ENCODE peak calls at places on chromosomes 6 and 20, in ten cellular contexts. One of them, this sample, is unnamed.

GRCh38 chr6:21240709-21241108 is 352.8 kb upstream of the SOX4 start:
- DNase-seq in stimulated activated CD4-positive, alpha-beta T cell treated with anti-CD3 and anti-CD28 coated beads, Interleukin-15, amount 100 ng/mL, for 1 hour: no peak
- DNase-seq in IMR-90: peak; percentile 15
- DNase-seq in NCI-H345: no peak
- DNase-seq in NCI-H146: no peak
- DNase-seq in endothelial cell: no peak
- DNase-seq in cardiac fibroblast: peak; percentile 75
- DNase-seq in OCI-LY7: no peak
- DNase-seq in activated CD8-positive, alpha-beta T cell treated with anti-CD3 and anti-CD28 coated beads, Interleukin-2, amount 10 ng/mL, durations not matched to agents 7 days and 5 days: no peak
- DNase-seq in astrocyte: no peak
- DNase-seq in this sample: no peak

GRCh38 chr20:11810316-11811130 is 107.2 kb upstream of the BTBD3 start:
- DNase-seq in stimulated activated CD4-positive, alpha-beta T cell treated with anti-CD3 and anti-CD28 coated beads, Interleukin-15, amount 100 ng/mL, for 1 hour: no peak
- DNase-seq in IMR-90: peak; percentile 91
- DNase-seq in NCI-H345: peak; percentile 79
- DNase-seq in NCI-H146: peak; percentile 74
- DNase-seq in endothelial cell: no peak
- DNase-seq in cardiac fibroblast: no peak
- DNase-seq in OCI-LY7: no peak
- DNase-seq in activated CD8-positive, alpha-beta T cell treated with anti-CD3 and anti-CD28 coated beads, Interleukin-2, amount 10 ng/mL, durations not matched to agents 7 days and 5 days: no peak
- DNase-seq in astrocyte: peak; percentile 86
- DNase-seq in this sample: no peak

GRCh38 chr6:52415917-52416628 is 4.1 kb upstream of the EFHC1 start:
- DNase-seq in stimulated activated CD4-positive, alpha-beta T cell treated with anti-CD3 and anti-CD28 coated beads, Interleukin-15, amount 100 ng/mL, for 1 hour: no peak
- DNase-seq in IMR-90: peak; percentile 60
- DNase-seq in NCI-H345: no peak
- DNase-seq in NCI-H146: no peak
- DNase-seq in endothelial cell: no peak
- DNase-seq in cardiac fibroblast: peak; percentile 28
- DNase-seq in OCI-LY7: no peak
- DNase-seq in activated CD8-positive, alpha-beta T cell treated with anti-CD3 and anti-CD28 coated beads, Interleukin-2, amount 10 ng/mL, durations not matched to agents 7 days and 5 days: no peak
- DNase-seq in astrocyte: peak; percentile 20
- DNase-seq in this sample: no peak

GRCh38 chr20:8218861-8219260 is 86.8 kb downstream of the PLCB1 start:
- DNase-seq in stimulated activated CD4-positive, alpha-beta T cell treated with anti-CD3 and anti-CD28 coated beads, Interleukin-15, amount 100 ng/mL, for 1 hour: no peak
- DNase-seq in IMR-90: peak; percentile 87
- DNase-seq in NCI-H345: no peak
- DNase-seq in NCI-H146: no peak
- DNase-seq in endothelial cell: no peak
- DNase-seq in cardiac fibroblast: no peak
- DNase-seq in OCI-LY7: no peak
- DNase-seq in activated CD8-positive, alpha-beta T cell treated with anti-CD3 and anti-CD28 coated beads, Interleukin-2, amount 10 ng/mL, durations not matched to agents 7 days and 5 days: no peak
- DNase-seq in astrocyte: peak; percentile 93
- DNase-seq in this sample: no peak

GRCh38 chr20:57716202-57716601 is 6.4 kb upstream of the PMEPA1 start:
- DNase-seq in stimulated activated CD4-positive, alpha-beta T cell treated with anti-CD3 and anti-CD28 coated beads, Interleukin-15, amount 100 ng/mL, for 1 hour: no peak
- DNase-seq in IMR-90: peak; percentile 81
- DNase-seq in NCI-H345: no peak
- DNase-seq in NCI-H146: no peak
- DNase-seq in endothelial cell: no peak
- DNase-seq in cardiac fibroblast: peak; percentile 10
- DNase-seq in OCI-LY7: no peak
- DNase-seq in activated CD8-positive, alpha-beta T cell treated with anti-CD3 and anti-CD28 coated beads, Interleukin-2, amount 10 ng/mL, durations not matched to agents 7 days and 5 days: no peak
- DNase-seq in astrocyte: peak; percentile 87
- DNase-seq in this sample: no peak

GRCh38 chr6:138129190-138129589 is 22.0 kb upstream of the PERP start:
- DNase-seq in stimulated activated CD4-positive, alpha-beta T cell treated with anti-CD3 and anti-CD28 coated beads, Interleukin-15, amount 100 ng/mL, for 1 hour: no peak
- DNase-seq in IMR-90: no peak
- DNase-seq in NCI-H345: no peak
- DNase-seq in NCI-H146: peak; percentile 15
- DNase-seq in endothelial cell: no peak
- DNase-seq in cardiac fibroblast: no peak
- DNase-seq in OCI-LY7: no peak
- DNase-seq in activated CD8-positive, alpha-beta T cell treated with anti-CD3 and anti-CD28 coated beads, Interleukin-2, amount 10 ng/mL, durations not matched to agents 7 days and 5 days: no peak
- DNase-seq in astrocyte: no peak
- DNase-seq in this sample: no peak

GRCh38 chr6:37357288-37357687 is 3.5 kb downstream of the RNF8 start:
- DNase-seq in stimulated activated CD4-positive, alpha-beta T cell treated with anti-CD3 and anti-CD28 coated beads, Interleukin-15, amount 100 ng/mL, for 1 hour: no peak
- DNase-seq in IMR-90: peak; percentile 14
- DNase-seq in NCI-H345: no peak
- DNase-seq in NCI-H146: no peak
- DNase-seq in endothelial cell: no peak
- DNase-seq in cardiac fibroblast: no peak
- DNase-seq in OCI-LY7: no peak
- DNase-seq in activated CD8-positive, alpha-beta T cell treated with anti-CD3 and anti-CD28 coated beads, Interleukin-2, amount 10 ng/mL, durations not matched to agents 7 days and 5 days: no peak
- DNase-seq in astrocyte: no peak
- DNase-seq in this sample: no peak

GRCh38 chr20:11581271-11581670 is 336.4 kb upstream of the BTBD3 start:
- DNase-seq in stimulated activated CD4-positive, alpha-beta T cell treated with anti-CD3 and anti-CD28 coated beads, Interleukin-15, amount 100 ng/mL, for 1 hour: no peak
- DNase-seq in IMR-90: no peak
- DNase-seq in NCI-H345: no peak
- DNase-seq in NCI-H146: no peak
- DNase-seq in endothelial cell: no peak
- DNase-seq in cardiac fibroblast: peak; percentile 1
- DNase-seq in OCI-LY7: no peak
- DNase-seq in activated CD8-positive, alpha-beta T cell treated with anti-CD3 and anti-CD28 coated beads, Interleukin-2, amount 10 ng/mL, durations not matched to agents 7 days and 5 days: no peak
- DNase-seq in astrocyte: no peak
- DNase-seq in this sample: peak; percentile 10

GRCh38 chr20:45911486-45912343 is at the start of gene PLTP:
- DNase-seq in stimulated activated CD4-positive, alpha-beta T cell treated with anti-CD3 and anti-CD28 coated beads, Interleukin-15, amount 100 ng/mL, for 1 hour: no peak
- DNase-seq in IMR-90: peak; percentile 57
- DNase-seq in NCI-H345: peak; percentile 48
- DNase-seq in NCI-H146: peak; percentile 52
- DNase-seq in endothelial cell: peak; percentile 65
- DNase-seq in cardiac fibroblast: peak; percentile 88
- DNase-seq in OCI-LY7: no peak
- DNase-seq in activated CD8-positive, alpha-beta T cell treated with anti-CD3 and anti-CD28 coated beads, Interleukin-2, amount 10 ng/mL, durations not matched to agents 7 days and 5 days: peak; percentile 58
- DNase-seq in astrocyte: peak; percentile 65
- DNase-seq in this sample: peak; percentile 63

GRCh38 chr6:13538084-13538483 is 36.3 kb upstream of the SIRT5 start:
- DNase-seq in stimulated activated CD4-positive, alpha-beta T cell treated with anti-CD3 and anti-CD28 coated beads, Interleukin-15, amount 100 ng/mL, for 1 hour: no peak
- DNase-seq in IMR-90: peak; percentile 61
- DNase-seq in NCI-H345: no peak
- DNase-seq in NCI-H146: peak; percentile 6
- DNase-seq in endothelial cell: no peak
- DNase-seq in cardiac fibroblast: peak; percentile 84
- DNase-seq in OCI-LY7: peak; percentile 69
- DNase-seq in activated CD8-positive, alpha-beta T cell treated with anti-CD3 and anti-CD28 coated beads, Interleukin-2, amount 10 ng/mL, durations not matched to agents 7 days and 5 days: no peak
- DNase-seq in astrocyte: peak; percentile 39
- DNase-seq in this sample: no peak

GRCh38 chr6:37308084-37308817 is 45.5 kb upstream of the RNF8 start:
- DNase-seq in stimulated activated CD4-positive, alpha-beta T cell treated with anti-CD3 and anti-CD28 coated beads, Interleukin-15, amount 100 ng/mL, for 1 hour: no peak
- DNase-seq in IMR-90: peak; percentile 76
- DNase-seq in NCI-H345: peak; percentile 78
- DNase-seq in NCI-H146: peak; percentile 29
- DNase-seq in endothelial cell: no peak
- DNase-seq in cardiac fibroblast: peak; percentile 34
- DNase-seq in OCI-LY7: no peak
- DNase-seq in activated CD8-positive, alpha-beta T cell treated with anti-CD3 and anti-CD28 coated beads, Interleukin-2, amount 10 ng/mL, durations not matched to agents 7 days and 5 days: no peak
- DNase-seq in astrocyte: peak; percentile 73
- DNase-seq in this sample: no peak

GRCh38 chr6:112269165-112269564 is 14.8 kb upstream of the LAMA4 start:
- DNase-seq in stimulated activated CD4-positive, alpha-beta T cell treated with anti-CD3 and anti-CD28 coated beads, Interleukin-15, amount 100 ng/mL, for 1 hour: no peak
- DNase-seq in IMR-90: peak; percentile 31
- DNase-seq in NCI-H345: no peak
- DNase-seq in NCI-H146: peak; percentile 20
- DNase-seq in endothelial cell: peak; percentile 7
- DNase-seq in cardiac fibroblast: peak; percentile 76
- DNase-seq in OCI-LY7: no peak
- DNase-seq in activated CD8-positive, alpha-beta T cell treated with anti-CD3 and anti-CD28 coated beads, Interleukin-2, amount 10 ng/mL, durations not matched to agents 7 days and 5 days: no peak
- DNase-seq in astrocyte: no peak
- DNase-seq in this sample: no peak

GRCh38 chr6:156425374-156425773 is 351.8 kb upstream of the ARID1B start:
- DNase-seq in stimulated activated CD4-positive, alpha-beta T cell treated with anti-CD3 and anti-CD28 coated beads, Interleukin-15, amount 100 ng/mL, for 1 hour: no peak
- DNase-seq in IMR-90: peak; percentile 90
- DNase-seq in NCI-H345: no peak
- DNase-seq in NCI-H146: no peak
- DNase-seq in endothelial cell: no peak
- DNase-seq in cardiac fibroblast: peak; percentile 38
- DNase-seq in OCI-LY7: no peak
- DNase-seq in activated CD8-positive, alpha-beta T cell treated with anti-CD3 and anti-CD28 coated beads, Interleukin-2, amount 10 ng/mL, durations not matched to agents 7 days and 5 days: no peak
- DNase-seq in astrocyte: peak; percentile 93
- DNase-seq in this sample: no peak

GRCh38 chr6:76831299-76831698 is 632.0 kb downstream of the HTR1B start:
- DNase-seq in stimulated activated CD4-positive, alpha-beta T cell treated with anti-CD3 and anti-CD28 coated beads, Interleukin-15, amount 100 ng/mL, for 1 hour: no peak
- DNase-seq in IMR-90: no peak
- DNase-seq in NCI-H345: no peak
- DNase-seq in NCI-H146: peak; percentile 75
- DNase-seq in endothelial cell: no peak
- DNase-seq in cardiac fibroblast: no peak
- DNase-seq in OCI-LY7: no peak
- DNase-seq in activated CD8-positive, alpha-beta T cell treated with anti-CD3 and anti-CD28 coated beads, Interleukin-2, amount 10 ng/mL, durations not matched to agents 7 days and 5 days: no peak
- DNase-seq in astrocyte: no peak
- DNase-seq in this sample: no peak

GRCh38 chr6:25311251-25311910 is 32.2 kb downstream of the CARMIL1 start:
- DNase-seq in stimulated activated CD4-positive, alpha-beta T cell treated with anti-CD3 and anti-CD28 coated beads, Interleukin-15, amount 100 ng/mL, for 1 hour: no peak
- DNase-seq in IMR-90: peak; percentile 62
- DNase-seq in NCI-H345: no peak
- DNase-seq in NCI-H146: peak; percentile 48
- DNase-seq in endothelial cell: no peak
- DNase-seq in cardiac fibroblast: peak; percentile 58
- DNase-seq in OCI-LY7: no peak
- DNase-seq in activated CD8-positive, alpha-beta T cell treated with anti-CD3 and anti-CD28 coated beads, Interleukin-2, amount 10 ng/mL, durations not matched to agents 7 days and 5 days: no peak
- DNase-seq in astrocyte: peak; percentile 64
- DNase-seq in this sample: no peak

GRCh38 chr20:46220808-46221207 is 87.5 kb downstream of the CDH22 start:
- DNase-seq in stimulated activated CD4-positive, alpha-beta T cell treated with anti-CD3 and anti-CD28 coated beads, Interleukin-15, amount 100 ng/mL, for 1 hour: no peak
- DNase-seq in IMR-90: no peak
- DNase-seq in NCI-H345: peak; percentile 99
- DNase-seq in NCI-H146: peak; percentile 98
- DNase-seq in endothelial cell: no peak
- DNase-seq in cardiac fibroblast: no peak
- DNase-seq in OCI-LY7: no peak
- DNase-seq in activated CD8-positive, alpha-beta T cell treated with anti-CD3 and anti-CD28 coated beads, Interleukin-2, amount 10 ng/mL, durations not matched to agents 7 days and 5 days: no peak
- DNase-seq in astrocyte: no peak
- DNase-seq in this sample: peak; percentile 69

GRCh38 chr6:148395583-148396101 is 53.0 kb downstream of the SASH1 start:
- DNase-seq in stimulated activated CD4-positive, alpha-beta T cell treated with anti-CD3 and anti-CD28 coated beads, Interleukin-15, amount 100 ng/mL, for 1 hour: no peak
- DNase-seq in IMR-90: peak; percentile 10
- DNase-seq in NCI-H345: no peak
- DNase-seq in NCI-H146: no peak
- DNase-seq in endothelial cell: no peak
- DNase-seq in cardiac fibroblast: peak; percentile 35
- DNase-seq in OCI-LY7: no peak
- DNase-seq in activated CD8-positive, alpha-beta T cell treated with anti-CD3 and anti-CD28 coated beads, Interleukin-2, amount 10 ng/mL, durations not matched to agents 7 days and 5 days: no peak
- DNase-seq in astrocyte: no peak
- DNase-seq in this sample: no peak

GRCh38 chr6:85186546-85187170 is 263.2 kb upstream of the NT5E start:
- DNase-seq in stimulated activated CD4-positive, alpha-beta T cell treated with anti-CD3 and anti-CD28 coated beads, Interleukin-15, amount 100 ng/mL, for 1 hour: no peak
- DNase-seq in IMR-90: peak; percentile 15
- DNase-seq in NCI-H345: no peak
- DNase-seq in NCI-H146: no peak
- DNase-seq in endothelial cell: no peak
- DNase-seq in cardiac fibroblast: peak; percentile 55
- DNase-seq in OCI-LY7: no peak
- DNase-seq in activated CD8-positive, alpha-beta T cell treated with anti-CD3 and anti-CD28 coated beads, Interleukin-2, amount 10 ng/mL, durations not matched to agents 7 days and 5 days: no peak
- DNase-seq in astrocyte: no peak
- DNase-seq in this sample: no peak

GRCh38 chr6:215335-216034 is 76.8 kb upstream of the DUSP22 start:
- DNase-seq in stimulated activated CD4-positive, alpha-beta T cell treated with anti-CD3 and anti-CD28 coated beads, Interleukin-15, amount 100 ng/mL, for 1 hour: peak; percentile 19
- DNase-seq in IMR-90: peak; percentile 39
- DNase-seq in NCI-H345: peak; percentile 24
- DNase-seq in NCI-H146: no peak
- DNase-seq in endothelial cell: no peak
- DNase-seq in cardiac fibroblast: no peak
- DNase-seq in OCI-LY7: peak; percentile 45
- DNase-seq in activated CD8-positive, alpha-beta T cell treated with anti-CD3 and anti-CD28 coated beads, Interleukin-2, amount 10 ng/mL, durations not matched to agents 7 days and 5 days: no peak
- DNase-seq in astrocyte: no peak
- DNase-seq in this sample: no peak

GRCh38 chr6:29984992-29985391 is 42.7 kb downstream of the HLA-A start:
- DNase-seq in stimulated activated CD4-positive, alpha-beta T cell treated with anti-CD3 and anti-CD28 coated beads, Interleukin-15, amount 100 ng/mL, for 1 hour: no peak
- DNase-seq in IMR-90: no peak
- DNase-seq in NCI-H345: no peak
- DNase-seq in NCI-H146: no peak
- DNase-seq in endothelial cell: no peak
- DNase-seq in cardiac fibroblast: no peak
- DNase-seq in OCI-LY7: no peak
- DNase-seq in activated CD8-positive, alpha-beta T cell treated with anti-CD3 and anti-CD28 coated beads, Interleukin-2, amount 10 ng/mL, durations not matched to agents 7 days and 5 days: no peak
- DNase-seq in astrocyte: no peak
- DNase-seq in this sample: no peak

GRCh38 chr20:38962898-38963484 is 847 bp downstream of the DHX35 start:
- DNase-seq in stimulated activated CD4-positive, alpha-beta T cell treated with anti-CD3 and anti-CD28 coated beads, Interleukin-15, amount 100 ng/mL, for 1 hour: no peak
- DNase-seq in IMR-90: no peak
- DNase-seq in NCI-H345: no peak
- DNase-seq in NCI-H146: no peak
- DNase-seq in endothelial cell: no peak
- DNase-seq in cardiac fibroblast: no peak
- DNase-seq in OCI-LY7: peak; percentile 14
- DNase-seq in activated CD8-positive, alpha-beta T cell treated with anti-CD3 and anti-CD28 coated beads, Interleukin-2, amount 10 ng/mL, durations not matched to agents 7 days and 5 days: no peak
- DNase-seq in astrocyte: no peak
- DNase-seq in this sample: no peak

GRCh38 chr6:157323924-157324276 is 581 bp upstream of the TMEM242 start:
- DNase-seq in stimulated activated CD4-positive, alpha-beta T cell treated with anti-CD3 and anti-CD28 coated beads, Interleukin-15, amount 100 ng/mL, for 1 hour: no peak
- DNase-seq in IMR-90: peak; percentile 81
- DNase-seq in NCI-H345: no peak
- DNase-seq in NCI-H146: no peak
- DNase-seq in endothelial cell: peak; percentile 73
- DNase-seq in cardiac fibroblast: peak; percentile 86
- DNase-seq in OCI-LY7: peak; percentile 65
- DNase-seq in activated CD8-positive, alpha-beta T cell treated with anti-CD3 and anti-CD28 coated beads, Interleukin-2, amount 10 ng/mL, durations not matched to agents 7 days and 5 days: peak; percentile 53
- DNase-seq in astrocyte: peak; percentile 82
- DNase-seq in this sample: peak; percentile 79

GRCh38 chr6:100175814-100176275 is 181.8 kb upstream of the MCHR2 start:
- DNase-seq in stimulated activated CD4-positive, alpha-beta T cell treated with anti-CD3 and anti-CD28 coated beads, Interleukin-15, amount 100 ng/mL, for 1 hour: no peak
- DNase-seq in IMR-90: peak; percentile 95
- DNase-seq in NCI-H345: no peak
- DNase-seq in NCI-H146: no peak
- DNase-seq in endothelial cell: no peak
- DNase-seq in cardiac fibroblast: peak; percentile 87
- DNase-seq in OCI-LY7: no peak
- DNase-seq in activated CD8-positive, alpha-beta T cell treated with anti-CD3 and anti-CD28 coated beads, Interleukin-2, amount 10 ng/mL, durations not matched to agents 7 days and 5 days: no peak
- DNase-seq in astrocyte: peak; percentile 95
- DNase-seq in this sample: peak; percentile 3

GRCh38 chr20:57656252-57656820 is 36.1 kb upstream of the ZBP1 start:
- DNase-seq in stimulated activated CD4-positive, alpha-beta T cell treated with anti-CD3 and anti-CD28 coated beads, Interleukin-15, amount 100 ng/mL, for 1 hour: no peak
- DNase-seq in IMR-90: no peak
- DNase-seq in NCI-H345: no peak
- DNase-seq in NCI-H146: no peak
- DNase-seq in endothelial cell: peak; percentile 2
- DNase-seq in cardiac fibroblast: no peak
- DNase-seq in OCI-LY7: no peak
- DNase-seq in activated CD8-positive, alpha-beta T cell treated with anti-CD3 and anti-CD28 coated beads, Interleukin-2, amount 10 ng/mL, durations not matched to agents 7 days and 5 days: no peak
- DNase-seq in astrocyte: no peak
- DNase-seq in this sample: no peak

GRCh38 chr6:40299666-40300065 is 287.5 kb downstream of the LRFN2 start:
- DNase-seq in stimulated activated CD4-positive, alpha-beta T cell treated with anti-CD3 and anti-CD28 coated beads, Interleukin-15, amount 100 ng/mL, for 1 hour: no peak
- DNase-seq in IMR-90: no peak
- DNase-seq in NCI-H345: no peak
- DNase-seq in NCI-H146: no peak
- DNase-seq in endothelial cell: no peak
- DNase-seq in cardiac fibroblast: no peak
- DNase-seq in OCI-LY7: no peak
- DNase-seq in activated CD8-positive, alpha-beta T cell treated with anti-CD3 and anti-CD28 coated beads, Interleukin-2, amount 10 ng/mL, durations not matched to agents 7 days and 5 days: no peak
- DNase-seq in astrocyte: no peak
- DNase-seq in this sample: no peak

GRCh38 chr6:7106752-7107577 is 796 bp upstream of the RREB1 start:
- DNase-seq in stimulated activated CD4-positive, alpha-beta T cell treated with anti-CD3 and anti-CD28 coated beads, Interleukin-15, amount 100 ng/mL, for 1 hour: peak; percentile 45
- DNase-seq in IMR-90: peak; percentile 16
- DNase-seq in NCI-H345: no peak
- DNase-seq in NCI-H146: peak; percentile 35
- DNase-seq in endothelial cell: peak; percentile 10
- DNase-seq in cardiac fibroblast: no peak
- DNase-seq in OCI-LY7: peak; percentile 29
- DNase-seq in activated CD8-positive, alpha-beta T cell treated with anti-CD3 and anti-CD28 coated beads, Interleukin-2, amount 10 ng/mL, durations not matched to agents 7 days and 5 days: peak; percentile 72
- DNase-seq in astrocyte: no peak
- DNase-seq in this sample: no peak

GRCh38 chr6:47169785-47170685 is 127.9 kb upstream of the ADGRF1 start:
- DNase-seq in stimulated activated CD4-positive, alpha-beta T cell treated with anti-CD3 and anti-CD28 coated beads, Interleukin-15, amount 100 ng/mL, for 1 hour: no peak
- DNase-seq in IMR-90: peak; percentile 47
- DNase-seq in NCI-H345: no peak
- DNase-seq in NCI-H146: no peak
- DNase-seq in endothelial cell: no peak
- DNase-seq in cardiac fibroblast: peak; percentile 88
- DNase-seq in OCI-LY7: peak; percentile 22
- DNase-seq in activated CD8-positive, alpha-beta T cell treated with anti-CD3 and anti-CD28 coated beads, Interleukin-2, amount 10 ng/mL, durations not matched to agents 7 days and 5 days: no peak
- DNase-seq in astrocyte: peak; percentile 42
- DNase-seq in this sample: no peak

GRCh38 chr6:164108092-164108491 is 693.6 kb downstream of the QKI start:
- DNase-seq in stimulated activated CD4-positive, alpha-beta T cell treated with anti-CD3 and anti-CD28 coated beads, Interleukin-15, amount 100 ng/mL, for 1 hour: no peak
- DNase-seq in IMR-90: no peak
- DNase-seq in NCI-H345: no peak
- DNase-seq in NCI-H146: no peak
- DNase-seq in endothelial cell: no peak
- DNase-seq in cardiac fibroblast: no peak
- DNase-seq in OCI-LY7: no peak
- DNase-seq in activated CD8-positive, alpha-beta T cell treated with anti-CD3 and anti-CD28 coated beads, Interleukin-2, amount 10 ng/mL, durations not matched to agents 7 days and 5 days: no peak
- DNase-seq in astrocyte: peak; percentile 7
- DNase-seq in this sample: no peak